ENCODE peak calls at places on chromosomes 16 and 17, in nine cellular contexts. T is neural progenitor cell; C is stomach; W is cardiac muscle cell; O is CD4-positive, CD25-positive, alpha-beta regulatory T cell; K is naive thymus-derived CD4-positive, alpha-beta T cell; S is iPS DF 6.9; L is GM23248; U is PC-3. G is an unnamed sample.

GRCh38 chr17:3534881-3535252 is 22.7 kb downstream of the TRPV3 start:
- DNase-seq in C (no peak), U (peak), K (no peak), W (peak), T (peak), O (peak), L (peak), S (no peak), G (no peak)

GRCh38 chr17:77456951-77457548 is 316.3 kb downstream of the SEC14L1 start:
- DNase-seq in W (no peak), O (no peak), K (peak), U (no peak), T (no peak), C (no peak), L (no peak), S (no peak), G (no peak)

GRCh38 chr16:50021509-50021908 is 3.5 kb upstream of the CNEP1R1 start:
- DNase-seq in W (peak), K (no peak), T (peak), L (peak), O (peak), U (no peak), S (no peak), C (no peak), G (peak)

GRCh38 chr17:9924735-9925191 is 19.7 kb upstream of the RCVRN start:
- DNase-seq in K (peak), U (peak), C (no peak), T (peak), L (peak), O (peak), S (peak), W (peak), G (peak)

GRCh38 chr16:88548131-88548874 is 21.9 kb upstream of the ZC3H18 start:
- DNase-seq in C (no peak), T (no peak), O (no peak), K (no peak), W (no peak), U (no peak), S (no peak), L (no peak), G (no peak)

GRCh38 chr17:76048711-76049110 is 21.6 kb upstream of the EVPL start:
- DNase-seq in L (peak), S (no peak), T (no peak), K (no peak), C (no peak), U (peak), W (no peak), O (no peak), G (no peak)

GRCh38 chr17:7218774-7219173 is 862 bp downstream of the DLG4 start:
- DNase-seq in U (no peak), T (no peak), L (no peak), C (no peak), W (no peak), O (no peak), K (no peak), S (no peak), G (no peak)

GRCh38 chr17:82003411-82004381 is 19.0 kb downstream of the CENPX start:
- DNase-seq in O (no peak), T (no peak), U (peak), W (peak), L (peak), K (no peak), C (no peak), S (no peak), G (no peak)

GRCh38 chr16:50588276-50588675 is 40.1 kb downstream of the NKD1 start:
- DNase-seq in T (peak), W (no peak), S (no peak), C (no peak), K (no peak), L (no peak), O (no peak), U (no peak), G (no peak)

GRCh38 chr17:3794890-3795757 is 5.9 kb downstream of the ITGAE start:
- DNase-seq in O (peak), T (peak), S (no peak), L (peak), K (no peak), W (no peak), U (no peak), C (no peak), G (no peak)

GRCh38 chr16:17964196-17964595 is 372.3 kb downstream of the NPIPA8 start:
- DNase-seq in T (no peak), U (no peak), K (no peak), O (no peak), W (no peak), S (no peak), C (no peak), L (no peak), G (no peak)

GRCh38 chr17:48624118-48624517 is 2.0 kb downstream of the HOXB9 start:
- DNase-seq in W (no peak), S (no peak), U (no peak), L (no peak), K (no peak), T (no peak), C (no peak), O (no peak), G (no peak)

GRCh38 chr16:67694611-67695010 is 24.5 kb downstream of the GFOD2 start:
- DNase-seq in S (no peak), W (no peak), K (no peak), T (no peak), C (no peak), O (no peak), L (no peak), U (no peak), G (no peak)

GRCh38 chr17:81097943-81098308 is 63.0 kb downstream of the BAIAP2 start:
- DNase-seq in K (no peak), U (peak), S (no peak), T (no peak), W (no peak), O (no peak), C (no peak), L (peak), G (no peak)

GRCh38 chr16:69463876-69464275 is 39.5 kb downstream of the CYB5B start:
- DNase-seq in C (no peak), T (peak), W (no peak), L (no peak), O (no peak), S (no peak), K (no peak), U (no peak), G (no peak)

GRCh38 chr17:46205975-46206374 is 12.7 kb upstream of the KANSL1 start:
- DNase-seq in C (no peak), K (no peak), O (no peak), U (no peak), L (no peak), T (no peak), S (no peak), W (no peak), G (no peak)

GRCh38 chr16:11585460-11586374 is 1.0 kb downstream of the LITAF start:
- DNase-seq in L (peak), T (no peak), C (peak), S (no peak), W (no peak), O (peak), K (peak), U (no peak), G (no peak)

GRCh38 chr17:60573139-60573975 is 26.6 kb upstream of the PPM1D start:
- DNase-seq in L (peak), S (no peak), W (peak), T (no peak), O (no peak), K (no peak), U (no peak), C (no peak), G (no peak)

GRCh38 chr16:51164167-51164566 is 13.1 kb upstream of the SALL1 start:
- DNase-seq in U (no peak), L (peak), W (no peak), C (no peak), O (no peak), K (no peak), T (no peak), S (no peak), G (no peak)

GRCh38 chr17:19346351-19347255 is 15.9 kb downstream of the B9D1 start:
- DNase-seq in O (no peak), U (peak), T (no peak), K (no peak), S (no peak), C (peak), W (peak), L (peak), G (no peak)

GRCh38 chr16:2829501-2830354 is at the start of gene ZG16B:
- DNase-seq in C (peak), S (no peak), K (no peak), L (no peak), O (peak), W (no peak), U (peak), T (no peak), G (no peak)

GRCh38 chr17:55273579-55274370 is 9.0 kb downstream of the HLF start:
- DNase-seq in W (no peak), U (no peak), S (no peak), O (no peak), C (peak), T (no peak), K (no peak), L (peak), G (no peak)

GRCh38 chr16:53372942-53373871 is 61.1 kb upstream of the RBL2 start:
- DNase-seq in T (no peak), W (no peak), C (peak), K (peak), L (no peak), S (no peak), U (peak), O (peak), G (no peak)

GRCh38 chr17:37824534-37825485 is 80.0 kb upstream of the HNF1B start:
- DNase-seq in U (peak), T (no peak), O (no peak), W (peak), C (no peak), K (no peak), L (peak), S (peak), G (no peak)

GRCh38 chr16:67419502-67419901 is 3.2 kb upstream of the ZDHHC1 start:
- DNase-seq in S (no peak), K (no peak), W (no peak), T (no peak), C (no peak), L (no peak), O (no peak), U (no peak), G (no peak)

GRCh38 chr17:41910701-41911391 is 7.9 kb downstream of the ACLY start:
- DNase-seq in K (no peak), T (no peak), O (no peak), W (peak), S (no peak), U (peak), C (no peak), L (peak), G (no peak)

GRCh38 chr17:47869114-47869513 is 18.2 kb upstream of the SP6 start:
- DNase-seq in K (no peak), O (no peak), L (no peak), U (no peak), W (no peak), C (no peak), T (no peak), S (no peak), G (no peak)

GRCh38 chr17:58265266-58265665 is 15.5 kb downstream of the MPO start:
- DNase-seq in L (no peak), U (no peak), K (no peak), T (no peak), W (no peak), S (no peak), C (no peak), O (no peak), G (no peak)

GRCh38 chr17:55433629-55434422 is 12.2 kb upstream of the MMD start:
- DNase-seq in L (peak), U (peak), K (no peak), O (no peak), W (peak), T (no peak), C (peak), S (no peak), G (no peak)

GRCh38 chr17:45896803-45897693 is 2.7 kb downstream of the MAPT start:
- DNase-seq in W (no peak), T (peak), C (no peak), S (no peak), K (no peak), L (no peak), U (no peak), O (no peak), G (no peak)

GRCh38 chr17:48012151-48012520 is 25.5 kb downstream of the COPZ2 start:
- DNase-seq in C (peak), K (peak), T (peak), L (peak), U (peak), O (peak), S (no peak), W (peak), G (peak)

GRCh38 chr16:1424028-1424427 is 3.5 kb upstream of the UQCC4 start:
- DNase-seq in O (no peak), W (no peak), C (no peak), U (no peak), L (no peak), K (no peak), T (no peak), S (no peak), G (no peak)

GRCh38 chr16:87723224-87723619 is 42.6 kb downstream of the KLHDC4 start:
- DNase-seq in L (peak), O (peak), U (no peak), C (peak), K (no peak), T (no peak), S (no peak), W (peak), G (peak)

GRCh38 chr17:73013816-73014663 is 78.4 kb downstream of the SLC39A11 start:
- DNase-seq in U (peak), O (no peak), L (peak), K (no peak), S (no peak), C (no peak), T (peak), W (no peak), G (no peak)

GRCh38 chr16:28180660-28181556 is 30.9 kb downstream of the XPO6 start:
- DNase-seq in L (peak), S (no peak), U (no peak), W (peak), O (no peak), C (no peak), T (no peak), K (no peak), G (no peak)

GRCh38 chr16:57283956-57284205 is 591 bp downstream of the PLLP start:
- DNase-seq in L (no peak), W (no peak), S (no peak), O (no peak), T (no peak), C (no peak), K (no peak), U (no peak), G (no peak)
- H3K4me3 ChIP-seq in L (no peak), W (peak), S (peak), O (no peak), T (peak), C (peak), K (peak), U (no peak), G (no peak)

DNA sequence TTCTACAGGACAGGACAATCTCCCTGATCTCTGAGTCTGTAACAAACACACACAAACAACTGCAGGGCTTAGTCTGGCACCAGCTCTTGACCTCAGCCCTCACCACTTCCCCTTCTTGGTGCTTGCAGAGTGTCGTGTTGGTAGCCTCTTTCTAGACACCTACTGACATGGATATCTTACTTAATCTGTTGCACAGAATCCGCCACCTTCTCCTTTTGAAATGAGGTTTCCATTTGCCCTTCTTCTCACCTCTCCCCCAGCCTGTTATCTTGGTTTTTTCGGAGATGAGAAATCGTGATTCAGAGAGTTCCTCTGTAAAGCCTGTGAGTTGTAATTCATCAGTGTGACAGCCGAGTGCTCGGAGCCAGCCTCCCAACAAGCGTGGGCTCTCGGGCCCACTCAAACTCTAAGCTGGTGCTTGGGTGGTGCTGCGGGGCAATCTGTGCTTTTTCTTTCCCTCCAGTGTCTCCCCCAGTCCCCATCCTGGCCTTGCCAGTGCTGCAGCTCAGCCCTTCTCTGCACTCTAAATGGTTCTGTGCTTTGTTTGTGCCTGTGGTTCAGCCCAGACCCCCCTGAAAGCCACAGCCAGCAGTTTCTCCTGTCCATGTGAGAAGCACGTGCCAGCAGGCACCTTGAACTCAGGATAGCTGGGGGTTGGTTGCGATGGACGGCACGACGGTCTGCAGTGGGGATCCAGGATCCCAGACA is 28.1 kb downstream of the KIAA0513 start:
- DNase-seq in U (peak), L (peak), W (peak), C (peak), S (no peak), K (peak), T (no peak), O (peak), G (peak)
- H3K4me3 ChIP-seq in U (peak), L (peak), W (no peak), C (peak), S (no peak), K (peak), T (no peak), O (peak), G (peak)

GRCh38 chr16:48607056-48607825 is 2.7 kb downstream of the N4BP1 start:
- DNase-seq in T (peak), O (no peak), C (peak), K (no peak), W (peak), L (peak), S (no peak), U (peak), G (no peak)
- H3K4me3 ChIP-seq in T (peak), O (peak), C (peak), K (peak), W (no peak), L (peak), S (no peak), U (peak), G (no peak)

DNA sequence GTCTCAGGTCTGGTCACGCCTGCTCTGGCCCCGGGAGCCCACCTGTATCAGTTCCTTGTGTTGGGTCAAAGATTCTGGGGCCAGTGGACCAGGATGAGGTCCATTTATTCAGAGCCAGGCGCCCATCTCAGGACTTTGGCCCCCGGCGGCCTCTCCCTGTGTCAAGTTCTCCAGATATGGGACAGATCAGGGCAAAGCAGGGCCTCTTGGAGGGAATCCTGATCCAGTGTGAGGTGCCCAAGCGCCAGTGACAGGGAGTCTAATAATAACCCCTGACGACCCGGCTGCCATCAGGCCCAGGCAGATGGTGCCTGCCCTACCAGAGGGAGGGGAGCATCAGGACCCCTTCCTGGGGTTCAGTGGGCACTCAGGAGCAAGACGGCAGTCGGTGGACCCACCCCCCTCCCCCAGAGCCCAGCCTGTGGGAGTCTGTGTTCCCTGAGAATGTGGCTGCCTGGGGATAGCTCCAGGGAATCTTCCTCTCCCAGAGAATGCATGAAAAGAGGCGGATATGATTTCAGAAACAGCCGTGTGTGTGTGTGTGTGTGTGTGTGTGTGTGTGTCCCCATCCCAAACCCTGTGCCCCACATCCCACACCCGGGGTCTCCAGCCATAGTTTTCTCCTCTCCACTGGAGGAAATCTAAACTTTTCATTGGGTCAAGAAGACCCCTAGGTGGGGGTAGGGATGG is 1.4 kb downstream of the TTYH2 start:
- DNase-seq in W (no peak), O (no peak), K (no peak), L (no peak), C (no peak), U (no peak), T (no peak), S (no peak), G (no peak)
- H3K4me3 ChIP-seq in W (no peak), O (peak), K (peak), L (no peak), C (peak), U (peak), T (no peak), S (no peak), G (no peak)

GRCh38 chr17:79207957-79208356 is 133.3 kb downstream of the ENGASE start:
- DNase-seq in L (no peak), W (no peak), U (no peak), S (no peak), T (peak), O (no peak), K (no peak), C (no peak), G (no peak)
- H3K4me3 ChIP-seq in L (no peak), W (no peak), U (no peak), S (no peak), T (no peak), O (no peak), K (no peak), C (no peak), G (no peak)

DNA sequence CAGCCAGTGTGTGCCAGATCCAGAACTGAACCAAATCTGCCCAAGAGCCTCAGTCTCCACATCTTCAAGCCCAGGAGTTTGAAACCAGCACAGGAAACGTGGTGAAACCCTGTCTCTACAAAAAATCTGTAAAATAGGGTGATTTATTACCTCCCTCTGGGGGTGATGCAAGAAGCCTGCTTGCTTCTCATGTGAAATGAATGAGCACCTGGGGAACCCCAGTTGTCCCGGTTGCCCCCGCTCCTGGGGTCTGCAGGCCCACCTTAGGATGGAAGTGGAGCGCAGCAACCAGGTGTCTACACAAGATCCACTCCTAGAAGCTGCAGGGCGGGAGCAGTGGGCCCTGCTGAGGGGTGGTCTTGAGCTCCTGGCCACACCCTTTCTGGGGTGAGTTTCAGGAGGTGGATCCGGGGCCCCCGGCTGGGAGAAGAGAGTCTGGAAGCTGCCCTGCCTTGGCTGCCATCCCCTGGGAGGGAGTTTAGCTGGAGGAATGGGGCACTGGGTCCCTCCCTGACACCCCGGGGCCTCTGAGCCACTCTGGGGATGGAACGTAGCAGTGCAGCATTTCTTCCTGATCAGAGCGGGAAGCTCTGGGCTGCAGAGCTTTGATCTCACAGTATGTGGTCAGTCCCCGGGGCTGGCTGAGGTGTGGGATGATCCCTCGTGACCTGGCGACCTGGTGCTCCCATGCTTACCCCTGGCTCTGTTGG is 117.8 kb downstream of the RAB11FIP4 start:
- DNase-seq in C (no peak), T (no peak), O (peak), L (no peak), S (no peak), U (no peak), K (no peak), W (no peak), G (peak)
- H3K4me3 ChIP-seq in C (peak), T (no peak), O (peak), L (no peak), S (no peak), U (no peak), K (peak), W (no peak), G (peak)

G was measured in Jurkat, Clone E6-1.